ENCODE peak calls at places on chromosome 3, in four cellular contexts. T is GM12878, N is H1, O is HepG2. W is an unnamed sample.

GRCh38 chr3:175161291-175161690 is 302.2 kb downstream of the NAALADL2 start:
- DNase-seq in T (no peak), N (no peak), O (no peak), W (no peak)

GRCh38 chr3:79767194-79767952 is 425 bp downstream of the ROBO1 start:
- DNase-seq in T (no peak), N (no peak), O (no peak), W (no peak)

GRCh38 chr3:18100126-18100525 is 325.0 kb downstream of the SATB1 start:
- DNase-seq in T (no peak), N (no peak), O (no peak), W (no peak)

GRCh38 chr3:9448643-9449042 is 51.2 kb downstream of the SETD5 start:
- DNase-seq in T (no peak), N (no peak), O (no peak), W (no peak)

GRCh38 chr3:67640023-67640660 is 14.3 kb downstream of the SUCLG2 start:
- DNase-seq in T (no peak), N (no peak), O (no peak), W (no peak)

GRCh38 chr3:108441528-108441927 is 68.9 kb downstream of the MYH15 start:
- DNase-seq in T (no peak), N (no peak), O (no peak), W (no peak)

GRCh38 chr3:150385296-150386242 is 22.5 kb upstream of the TSC22D2 start:
- DNase-seq in T (peak; percentile 75), N (no peak), O (no peak), W (no peak)

GRCh38 chr3:183291511-183292031 is 38.5 kb downstream of the B3GNT5 start:
- DNase-seq in T (no peak), N (no peak), O (peak; percentile 78), W (no peak)

DNA sequence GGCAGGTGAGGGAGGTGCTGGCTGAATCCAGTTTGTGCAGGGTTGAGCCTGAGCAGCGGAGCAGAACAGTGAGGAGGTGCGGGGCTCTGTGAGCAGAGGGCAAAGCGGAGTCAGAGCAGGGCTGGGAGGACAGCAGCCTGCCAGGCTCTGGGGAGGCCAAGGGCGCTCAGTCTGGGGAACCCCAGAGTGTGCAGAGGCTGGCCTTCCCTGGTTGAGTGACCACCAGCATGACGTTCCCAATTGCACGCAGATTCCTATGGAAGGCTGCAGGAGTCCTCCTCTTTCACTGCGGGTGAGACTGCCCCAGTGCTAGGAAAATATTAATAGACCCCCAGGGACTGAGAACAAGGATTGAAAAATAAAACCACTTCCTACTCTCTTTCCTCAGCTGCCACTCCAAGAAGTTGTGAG is 13.2 kb downstream of the MRAS start:
- DNase-seq in T (no peak), N (no peak), O (no peak), W (no peak)
- TF ChIP-seq HDAC6 in T (no peak), N (no peak), O (no peak), W (no peak)

GRCh38 chr3:140917769-140918168 is 23.9 kb upstream of the SLC25A36 start:
- DNase-seq in T (no peak), N (no peak), O (no peak), W (no peak)
- TF ChIP-seq HDAC6 in T (no peak), N (no peak), O (no peak), W (no peak)

GRCh38 chr3:21486381-21486935 is 264.6 kb downstream of the ZNF385D start:
- DNase-seq in T (no peak), N (no peak), O (no peak), W (no peak)
- TF ChIP-seq HDAC6 in T (no peak), N (no peak), O (no peak), W (no peak)

GRCh38 chr3:197516517-197516889 is 39.3 kb downstream of the BDH1 start:
- DNase-seq in T (no peak), N (no peak), O (peak; percentile 78), W (peak; percentile 68)
- TF ChIP-seq HDAC6 in T (no peak), N (no peak), O (no peak), W (no peak)

GRCh38 chr3:185152433-185153169 is at the start of gene C3orf70:
- DNase-seq in T (no peak), N (no peak), O (no peak), W (peak; percentile 27)

GRCh38 chr3:185151101-185151958 is 1.5 kb downstream of the C3orf70 start:
- DNase-seq in T (no peak), N (no peak), O (no peak), W (no peak)

GRCh38 chr3:185151959-185152432 is 864 bp downstream of the C3orf70 start:
- DNase-seq in T (no peak), N (no peak), O (no peak), W (no peak)

GRCh38 chr3:185153861-185154629 is 1.2 kb upstream of the C3orf70 start:
- DNase-seq in T (no peak), N (no peak), O (peak; percentile 42), W (no peak)

DNA sequence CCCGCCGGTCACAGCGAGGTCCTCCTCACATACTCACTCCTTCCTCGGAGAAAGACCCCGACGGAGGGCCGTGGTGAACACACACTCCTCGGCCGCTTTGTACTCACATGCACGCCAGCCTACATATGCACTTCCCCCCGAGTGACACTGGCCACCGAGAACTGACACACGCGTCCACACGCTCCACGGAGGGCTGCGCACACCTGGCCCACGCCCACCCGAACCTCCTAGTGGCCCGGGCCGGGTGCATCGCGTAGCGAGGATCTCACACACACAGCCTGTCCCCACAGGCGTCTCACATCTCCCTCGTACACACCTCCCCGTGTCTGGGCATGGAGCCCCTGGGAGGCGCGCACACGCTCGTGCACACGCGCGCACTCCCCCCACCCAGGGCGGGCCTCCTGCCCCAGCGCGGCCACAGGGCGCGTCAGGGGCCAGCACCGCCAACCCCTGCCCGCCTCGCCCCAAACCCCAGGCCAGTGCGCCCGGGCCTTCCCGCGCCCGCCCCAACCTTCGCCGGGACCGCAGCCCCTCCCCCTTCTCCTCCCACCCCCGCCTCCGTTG is 392 bp upstream of the C3orf70 start:
- DNase-seq in T (no peak), N (no peak), O (no peak), W (no peak)
- TF ChIP-seq HDAC6 in T (no peak), N (no peak), O (no peak), W (no peak)

GRCh38 chr3:57911588-57911987 is 96.6 kb upstream of the FLNB start:
- DNase-seq in T (no peak), N (no peak), O (peak; percentile 15), W (no peak)
- TF ChIP-seq HDAC6 in T (no peak), N (no peak), O (no peak), W (no peak)